ENCODE peak calls at places on chromosomes 13 and 19, in nine cellular contexts. A is cardiac fibroblast, U is GM12865, S is heart right ventricle, T is heart left ventricle, P is fibroblast of pulmonary artery, F is Panc1, D is psoas muscle, W is brain microvascular endothelial cell. K is an unnamed sample.

GRCh38 chr13:109465151-109465550 is 321.2 kb downstream of the IRS2 start:
- DNase-seq in U (no peak), F (no peak), P (no peak), W (no peak), T (no peak), S (no peak), D (no peak), A (peak), K (no peak)

GRCh38 chr13:39604736-39605135 is 1.7 kb upstream of the LHFPL6 start:
- DNase-seq in W (no peak), F (no peak), P (no peak), D (no peak), T (no peak), A (no peak), S (no peak), U (no peak), K (no peak)

GRCh38 chr13:43383488-43384165 is 360.2 kb downstream of the DNAJC15 start:
- DNase-seq in U (no peak), T (no peak), P (no peak), S (no peak), A (no peak), W (no peak), D (no peak), F (no peak), K (no peak)

GRCh38 chr13:108495686-108496363 is 133.6 kb upstream of the MYO16 start:
- DNase-seq in D (no peak), U (no peak), F (no peak), W (peak), P (no peak), A (no peak), S (no peak), T (no peak), K (no peak)

GRCh38 chr19:39390460-39390758 is 497 bp downstream of the PAF1 start:
- DNase-seq in W (no peak), U (no peak), S (peak), T (no peak), F (no peak), P (no peak), A (no peak), D (no peak), K (no peak)

GRCh38 chr19:37983153-37983552 is 76.1 kb downstream of the SIPA1L3 start:
- DNase-seq in W (no peak), D (no peak), A (no peak), T (no peak), S (no peak), P (no peak), F (no peak), U (no peak), K (no peak)

GRCh38 chr13:102234618-102235017 is 167.2 kb downstream of the FGF14 start:
- DNase-seq in T (no peak), A (no peak), W (no peak), S (no peak), U (no peak), P (no peak), D (no peak), F (no peak), K (no peak)

GRCh38 chr19:47109541-47110375 is 3.8 kb downstream of the ZC3H4 start:
- DNase-seq in P (peak), F (no peak), D (no peak), S (no peak), U (peak), T (no peak), W (peak), A (peak), K (no peak)

GRCh38 chr19:38209671-38210457 is 14.2 kb downstream of the DPF1 start:
- DNase-seq in F (no peak), W (no peak), D (peak), S (peak), A (peak), T (peak), U (no peak), P (peak), K (no peak)

GRCh38 chr19:17090501-17091074 is 15.0 kb downstream of the MYO9B start:
- DNase-seq in U (no peak), T (no peak), A (peak), D (no peak), F (no peak), P (peak), W (peak), S (no peak), K (no peak)

GRCh38 chr19:46954502-46955004 is 65.1 kb upstream of the NPAS1 start:
- DNase-seq in S (no peak), U (peak), F (no peak), T (no peak), P (no peak), W (no peak), A (no peak), D (no peak), K (no peak)

GRCh38 chr13:98576963-98577822 is at the start of gene STK24:
- DNase-seq in W (peak), D (peak), P (peak), S (peak), U (peak), A (peak), F (no peak), T (peak), K (no peak)

GRCh38 chr19:12667903-12668302 is 1.3 kb downstream of the WDR83 start:
- DNase-seq in U (no peak), W (no peak), P (no peak), A (no peak), F (no peak), T (no peak), D (no peak), S (no peak), K (no peak)

GRCh38 chr19:51470966-51471365 is 7.4 kb upstream of the CEACAM18 start:
- DNase-seq in T (no peak), S (no peak), P (peak), A (peak), F (no peak), D (no peak), W (no peak), U (no peak), K (no peak)

GRCh38 chr13:79267560-79267959 is 138.5 kb downstream of the RBM26 start:
- DNase-seq in S (no peak), D (no peak), U (no peak), A (no peak), T (no peak), F (no peak), W (no peak), P (no peak), K (no peak)

GRCh38 chr13:95833126-95833525 is 156.2 kb downstream of the DNAJC3 start:
- DNase-seq in T (no peak), S (no peak), F (no peak), P (no peak), W (no peak), D (no peak), A (no peak), U (no peak), K (no peak)

GRCh38 chr19:1001538-1002166 is 1.4 kb downstream of the GRIN3B start:
- DNase-seq in T (peak), U (peak), D (peak), P (no peak), S (no peak), A (peak), W (no peak), F (no peak), K (no peak)

GRCh38 chr19:45769821-45770191 is 754 bp upstream of the SIX5 start:
- DNase-seq in D (peak), P (peak), W (peak), A (no peak), F (no peak), S (peak), U (peak), T (peak), K (no peak)

GRCh38 chr19:12778020-12778904 is 2.9 kb upstream of the HOOK2 start:
- DNase-seq in U (peak), F (no peak), S (peak), A (peak), D (peak), P (peak), T (peak), W (peak), K (no peak)

GRCh38 chr13:108463365-108463764 is 166.0 kb upstream of the MYO16 start:
- DNase-seq in A (peak), D (no peak), F (no peak), S (no peak), W (peak), T (no peak), P (peak), U (no peak), K (no peak)

GRCh38 chr13:39892731-39893293 is 237.3 kb downstream of the COG6 start:
- DNase-seq in D (no peak), W (no peak), U (no peak), S (peak), T (peak), A (peak), F (no peak), P (peak), K (no peak)

GRCh38 chr13:77213644-77214043 is 113.2 kb downstream of the MYCBP2 start:
- DNase-seq in D (no peak), S (no peak), U (no peak), P (peak), W (peak), A (peak), F (no peak), T (no peak), K (no peak)

GRCh38 chr13:77207943-77208342 is 119.0 kb downstream of the MYCBP2 start:
- DNase-seq in T (no peak), U (no peak), W (peak), S (no peak), A (peak), F (no peak), D (no peak), P (peak), K (no peak)
- TF ChIP-seq CTCF in T (no peak), U (no peak), W (no peak), S (no peak), A (no peak), F (no peak), D (no peak), P (no peak), K (no peak)

DNA sequence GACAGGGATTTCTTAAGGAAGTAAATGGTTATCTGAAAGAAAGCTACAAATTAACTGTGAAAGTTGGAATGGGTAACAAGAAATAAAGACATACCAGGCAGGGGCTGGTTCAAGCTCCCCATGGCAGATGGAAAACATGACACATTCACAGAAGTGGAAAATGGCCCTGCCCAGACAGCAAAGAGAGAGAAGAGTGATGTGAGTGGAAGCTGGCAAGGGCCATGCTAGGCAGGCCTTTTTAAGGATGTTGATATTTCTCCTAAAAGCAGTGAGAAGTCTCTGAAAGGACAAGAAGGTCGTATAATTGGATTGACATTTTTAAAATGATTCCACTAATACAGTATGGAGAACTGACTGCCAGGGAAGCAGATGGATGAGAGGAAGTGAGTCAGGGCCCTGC is 3.3 kb upstream of the FFAR2 start:
- DNase-seq in D (no peak), T (no peak), S (no peak), P (no peak), F (no peak), A (no peak), W (no peak), U (no peak), K (no peak)
- H3K4me3 ChIP-seq in D (no peak), T (no peak), S (no peak), P (no peak), F (no peak), A (no peak), W (no peak), U (no peak), K (no peak)

DNA sequence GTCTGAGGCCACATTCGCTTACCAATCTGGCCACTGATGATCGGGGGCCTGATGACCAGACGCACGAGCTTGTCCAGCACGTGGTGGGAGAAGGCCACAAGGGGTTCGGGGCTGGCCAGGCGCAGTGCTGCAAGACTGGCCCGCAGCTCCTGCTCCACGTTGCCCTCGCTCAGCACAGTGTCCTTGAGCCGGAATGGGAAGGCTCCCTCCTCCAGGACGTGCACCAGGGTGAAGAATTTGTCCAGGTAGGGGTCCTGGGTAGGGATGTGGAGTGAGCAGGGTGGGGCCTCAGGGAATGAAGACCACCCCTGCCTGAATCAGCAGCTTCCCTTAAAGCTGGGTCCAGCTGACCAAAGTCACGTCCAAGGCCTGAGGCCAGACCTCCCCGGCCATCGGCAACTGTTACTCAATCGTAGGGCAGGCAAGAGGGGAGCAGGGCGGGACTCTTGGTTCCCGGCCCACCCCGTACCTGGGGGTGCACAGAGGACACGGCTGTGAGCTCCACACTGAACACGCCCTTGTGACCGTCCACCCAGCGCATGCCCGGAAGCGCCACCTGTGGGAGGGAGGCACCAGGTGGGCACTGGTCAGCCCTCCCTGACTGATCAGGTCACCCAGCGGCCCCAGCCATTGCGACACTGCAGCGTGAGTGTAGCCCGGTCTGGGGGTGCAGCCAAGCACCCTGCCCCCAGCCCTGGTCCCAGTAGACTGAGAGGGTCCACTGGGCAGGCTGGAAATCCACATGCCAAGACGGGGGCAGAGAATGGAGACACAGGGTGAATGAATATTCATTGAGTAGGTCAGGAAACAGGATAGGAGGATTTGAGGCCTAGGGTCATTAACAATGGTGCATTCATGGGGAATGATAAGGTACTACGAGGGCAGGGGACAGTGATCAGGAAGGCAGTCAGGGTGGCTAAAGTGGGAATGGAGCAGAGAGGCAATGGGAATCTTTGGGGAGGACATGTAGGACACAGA is 2.8 kb upstream of the ANGPTL8 start:
- DNase-seq in F (no peak), W (no peak), U (no peak), S (no peak), D (no peak), A (no peak), P (no peak), T (no peak), K (no peak)
- TF ChIP-seq CTCF in F (no peak), W (no peak), U (no peak), S (no peak), D (no peak), A (no peak), P (no peak), T (no peak), K (no peak)

DNA sequence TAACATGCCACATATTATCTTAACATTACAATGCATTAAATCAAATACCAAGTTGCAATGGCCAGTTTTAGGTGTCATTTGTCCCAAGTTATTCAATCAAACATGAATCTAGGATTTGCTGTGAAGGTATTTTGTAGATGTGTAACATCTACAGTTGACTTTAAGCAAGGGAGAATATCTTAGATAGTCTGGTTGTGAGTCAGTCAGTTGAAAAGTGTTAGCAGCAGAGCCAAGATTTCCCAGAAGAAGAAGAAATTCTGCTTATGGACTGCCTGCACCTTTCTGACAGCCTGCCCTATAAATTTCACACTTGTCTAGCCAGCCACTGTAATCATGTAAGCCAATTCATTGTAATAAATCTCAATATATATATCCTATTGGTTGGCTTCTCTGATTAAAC is 41.3 kb upstream of the INTS6 start:
- DNase-seq in W (peak), F (no peak), D (no peak), A (peak), U (no peak), P (peak), S (no peak), T (no peak), K (no peak)
- H3K4me3 ChIP-seq in W (no peak), F (no peak), D (no peak), A (no peak), U (no peak), P (no peak), S (no peak), T (no peak), K (no peak)

GRCh38 chr19:18895038-18895827 is 725 bp downstream of the CERS1 start:
- DNase-seq in S (no peak), P (peak), F (no peak), U (peak), D (peak), W (no peak), T (no peak), A (peak), K (no peak)
- TF ChIP-seq CTCF in S (peak), P (peak), F (peak), U (peak), D (peak), W (peak), T (no peak), A (peak), K (peak)

K was measured in LNCaP clone FGC.